ENCODE peak calls at places on chromosome 22, in six cellular contexts. Y is stimulated activated CD4-positive, alpha-beta T cell treated with anti-CD3 and anti-CD28 coated beads, Interleukin-12 subunit alpha, Interleukin-12 subunit beta, amount 100 ng/mL, for 24 hours; Z is fibroblast of the conjunctiva; M is right lobe of liver; K is GM03348; B is AG09309. N is an unnamed sample.

GRCh38 chr22:41998361-41999261 is at the start of gene WBP2NL:
- DNase-seq in Y (peak), M (peak), Z (peak), B (peak), K (no peak), N (peak)

GRCh38 chr22:46349238-46349637 is 13.7 kb downstream of the TRMU start:
- DNase-seq in Y (no peak), B (no peak), M (no peak), K (no peak), Z (no peak), N (no peak)

GRCh38 chr22:25637672-25638071 is 73.2 kb downstream of the GRK3 start:
- DNase-seq in Z (no peak), Y (no peak), M (no peak), K (no peak), B (no peak), N (no peak)

GRCh38 chr22:48808038-48808960 is 1019.4 kb downstream of the BRD1 start:
- DNase-seq in M (no peak), B (no peak), K (no peak), Y (no peak), Z (no peak), N (no peak)

GRCh38 chr22:44701187-44701586 is 817 bp upstream of the PRR5 start:
- DNase-seq in Y (no peak), B (no peak), M (no peak), K (no peak), Z (no peak), N (no peak)

GRCh38 chr22:45866398-45867117 is 110.4 kb downstream of the WNT7B start:
- DNase-seq in K (no peak), Z (no peak), B (no peak), Y (no peak), M (no peak), N (no peak)

GRCh38 chr22:44587911-44588310 is 89.9 kb upstream of the RTL6 start:
- DNase-seq in Z (no peak), M (no peak), K (no peak), Y (no peak), B (no peak), N (no peak)

GRCh38 chr22:42842658-42843370 is 14.3 kb downstream of the ARFGAP3 start:
- DNase-seq in M (peak), B (no peak), Z (no peak), K (no peak), Y (no peak), N (peak)

GRCh38 chr22:42376721-42377177 is 55.5 kb downstream of the NFAM1 start:
- DNase-seq in M (no peak), Z (peak), Y (no peak), B (no peak), K (peak), N (peak)